ENCODE peak calls at places on chromosomes 5 and 9, in seven cellular contexts. One of them, this sample, is unnamed.

GRCh38 chr5:170818222-170818621 is 34.7 kb downstream of the GABRP start:
- DNase-seq in transverse colon: no peak
- DNase-seq in mammary epithelial cell: no peak
- DNase-seq in SJSA1: no peak
- DNase-seq in IMR-90: peak
- DNase-seq in left lung: no peak
- DNase-seq in foreskin fibroblast: no peak
- DNase-seq in this sample: no peak

GRCh38 chr9:109894444-109894843 is 114.4 kb downstream of the PALM2AKAP2 start:
- DNase-seq in mammary epithelial cell: no peak
- DNase-seq in left lung: no peak
- DNase-seq in SJSA1: no peak
- DNase-seq in foreskin fibroblast: no peak
- DNase-seq in IMR-90: no peak
- DNase-seq in transverse colon: no peak
- DNase-seq in this sample: no peak

GRCh38 chr5:56588636-56589485 is 226.5 kb upstream of the MAP3K1 start:
- DNase-seq in SJSA1: no peak
- DNase-seq in mammary epithelial cell: no peak
- DNase-seq in transverse colon: peak
- DNase-seq in IMR-90: no peak
- DNase-seq in left lung: peak
- DNase-seq in foreskin fibroblast: no peak
- DNase-seq in this sample: no peak

GRCh38 chr5:125154321-125154811 is 407.9 kb upstream of the ZNF608 start:
- DNase-seq in foreskin fibroblast: no peak
- DNase-seq in IMR-90: peak
- DNase-seq in mammary epithelial cell: no peak
- DNase-seq in left lung: no peak
- DNase-seq in transverse colon: no peak
- DNase-seq in SJSA1: peak
- DNase-seq in this sample: no peak

GRCh38 chr5:38079625-38080402 is 178.5 kb upstream of the EGFLAM start:
- DNase-seq in SJSA1: no peak
- DNase-seq in left lung: no peak
- DNase-seq in mammary epithelial cell: no peak
- DNase-seq in IMR-90: no peak
- DNase-seq in foreskin fibroblast: no peak
- DNase-seq in transverse colon: no peak
- DNase-seq in this sample: no peak

GRCh38 chr9:134320195-134320885 is 5.9 kb upstream of the RXRA start:
- DNase-seq in transverse colon: no peak
- DNase-seq in mammary epithelial cell: no peak
- DNase-seq in left lung: peak
- DNase-seq in foreskin fibroblast: no peak
- DNase-seq in IMR-90: no peak
- DNase-seq in SJSA1: no peak
- DNase-seq in this sample: peak

GRCh38 chr9:33498387-33498786 is 24.7 kb upstream of the NOL6 start:
- DNase-seq in left lung: no peak
- DNase-seq in transverse colon: no peak
- DNase-seq in foreskin fibroblast: no peak
- DNase-seq in SJSA1: no peak
- DNase-seq in mammary epithelial cell: no peak
- DNase-seq in IMR-90: peak
- DNase-seq in this sample: no peak

GRCh38 chr5:92565673-92566072 is 1015.3 kb downstream of the NR2F1-AS1 start:
- DNase-seq in transverse colon: no peak
- DNase-seq in left lung: no peak
- DNase-seq in mammary epithelial cell: no peak
- DNase-seq in SJSA1: no peak
- DNase-seq in foreskin fibroblast: no peak
- DNase-seq in IMR-90: no peak
- DNase-seq in this sample: no peak

GRCh38 chr5:103452666-103453065 is 109.9 kb downstream of the NUDT12 start:
- DNase-seq in left lung: no peak
- DNase-seq in transverse colon: no peak
- DNase-seq in mammary epithelial cell: no peak
- DNase-seq in SJSA1: peak
- DNase-seq in foreskin fibroblast: peak
- DNase-seq in IMR-90: peak
- DNase-seq in this sample: no peak

GRCh38 chr5:1781107-1781506 is 18.5 kb downstream of the MRPL36 start:
- DNase-seq in foreskin fibroblast: no peak
- DNase-seq in transverse colon: no peak
- DNase-seq in left lung: no peak
- DNase-seq in IMR-90: no peak
- DNase-seq in SJSA1: no peak
- DNase-seq in mammary epithelial cell: no peak
- DNase-seq in this sample: no peak

GRCh38 chr5:1781726-1782384 is 17.8 kb downstream of the MRPL36 start:
- DNase-seq in IMR-90: no peak
- DNase-seq in left lung: no peak
- DNase-seq in mammary epithelial cell: no peak
- DNase-seq in transverse colon: no peak
- DNase-seq in SJSA1: no peak
- DNase-seq in foreskin fibroblast: no peak
- DNase-seq in this sample: no peak

GRCh38 chr5:1783214-1783551 is 16.5 kb downstream of the MRPL36 start:
- DNase-seq in left lung: no peak
- DNase-seq in IMR-90: no peak
- DNase-seq in SJSA1: no peak
- DNase-seq in mammary epithelial cell: no peak
- DNase-seq in transverse colon: no peak
- DNase-seq in foreskin fibroblast: no peak
- DNase-seq in this sample: no peak

GRCh38 chr5:1784197-1785050 is 15.2 kb downstream of the MRPL36 start:
- DNase-seq in mammary epithelial cell: no peak
- DNase-seq in left lung: no peak
- DNase-seq in foreskin fibroblast: no peak
- DNase-seq in SJSA1: no peak
- DNase-seq in transverse colon: no peak
- DNase-seq in IMR-90: no peak
- DNase-seq in this sample: no peak

DNA sequence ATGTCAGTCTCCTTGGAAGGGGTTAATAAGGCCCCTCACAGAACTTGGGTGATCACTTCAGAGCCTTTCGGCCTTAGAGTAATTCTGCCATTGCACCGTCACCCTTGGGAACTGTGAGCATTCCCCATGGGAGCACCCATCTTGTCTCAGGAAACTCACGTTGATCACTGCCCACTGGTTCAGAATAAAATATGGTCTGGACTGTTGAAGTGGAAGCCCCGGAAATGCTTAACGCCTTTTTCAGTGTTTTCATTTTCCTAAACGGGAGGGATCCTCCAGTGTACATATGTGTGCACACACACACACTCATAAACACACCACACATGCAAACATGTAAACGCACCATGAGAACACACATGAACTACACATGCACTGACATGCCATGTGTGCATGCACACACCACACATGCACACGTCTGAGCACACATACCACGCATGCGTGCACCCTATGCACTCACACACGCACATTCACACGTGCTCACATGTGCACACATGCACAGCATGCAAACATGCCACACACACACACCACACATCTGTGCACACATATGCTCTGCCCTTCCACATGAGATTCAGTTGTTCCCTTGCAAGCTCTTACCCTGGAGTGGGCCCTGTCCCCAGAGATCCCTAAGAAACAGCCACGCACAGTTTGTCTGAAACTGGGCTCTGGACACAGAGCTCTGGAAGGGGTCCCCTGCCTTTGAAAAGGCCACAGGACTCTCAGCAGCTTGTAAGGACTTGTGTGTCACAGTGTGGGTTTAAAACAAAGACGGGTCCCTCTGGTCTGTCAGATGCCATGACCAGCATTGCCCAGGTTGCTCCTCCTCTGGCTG is 17.0 kb downstream of the MRPL36 start:
- DNase-seq in SJSA1: no peak
- DNase-seq in mammary epithelial cell: no peak
- DNase-seq in left lung: no peak
- DNase-seq in transverse colon: no peak
- DNase-seq in foreskin fibroblast: no peak
- DNase-seq in IMR-90: no peak
- DNase-seq in this sample: no peak
- H3K4me3 ChIP-seq in SJSA1: no peak
- H3K4me3 ChIP-seq in mammary epithelial cell: no peak
- H3K4me3 ChIP-seq in left lung: no peak
- H3K4me3 ChIP-seq in transverse colon: no peak
- H3K4me3 ChIP-seq in foreskin fibroblast: no peak
- H3K4me3 ChIP-seq in IMR-90: no peak
- H3K4me3 ChIP-seq in this sample: no peak

GRCh38 chr5:132054697-132055440 is 5.6 kb upstream of the IL3 start:
- DNase-seq in foreskin fibroblast: no peak
- DNase-seq in SJSA1: no peak
- DNase-seq in left lung: no peak
- DNase-seq in mammary epithelial cell: no peak
- DNase-seq in transverse colon: no peak
- DNase-seq in IMR-90: no peak
- DNase-seq in this sample: no peak
- H3K4me3 ChIP-seq in foreskin fibroblast: no peak
- H3K4me3 ChIP-seq in SJSA1: no peak
- H3K4me3 ChIP-seq in left lung: no peak
- H3K4me3 ChIP-seq in mammary epithelial cell: no peak
- H3K4me3 ChIP-seq in transverse colon: no peak
- H3K4me3 ChIP-seq in IMR-90: no peak
- H3K4me3 ChIP-seq in this sample: no peak

DNA sequence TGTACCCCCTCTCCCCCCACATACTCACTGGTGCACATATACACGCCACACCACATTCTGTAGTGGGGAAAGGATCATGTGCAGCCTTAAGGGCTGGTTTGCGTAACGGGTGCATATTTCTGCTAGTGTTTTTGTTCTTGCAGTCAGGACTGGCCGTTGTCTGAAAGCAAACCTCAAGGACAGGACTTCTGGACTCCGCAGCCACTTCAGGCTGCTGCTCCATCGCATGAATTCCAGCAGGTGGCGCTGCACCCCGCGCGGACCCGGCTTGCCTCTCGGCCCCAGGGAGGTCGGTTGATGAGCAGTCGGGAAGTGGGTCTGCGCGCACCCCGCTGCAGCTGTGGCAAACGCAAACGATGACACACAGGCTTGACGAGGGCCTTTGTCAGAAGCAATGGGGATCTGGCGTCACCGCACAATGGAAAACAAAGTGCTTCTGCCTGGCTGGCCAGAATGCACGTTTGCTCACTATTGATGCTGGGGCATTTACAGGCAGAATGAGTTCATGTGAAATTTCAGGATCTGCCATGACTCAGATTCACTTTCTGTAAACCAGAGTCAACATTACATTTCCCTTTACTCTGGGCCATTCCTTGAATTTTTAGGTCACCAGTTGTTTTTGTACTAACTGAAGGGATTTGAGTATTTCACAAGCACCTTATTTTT is 36.3 kb upstream of the GLRX start:
- DNase-seq in foreskin fibroblast: peak
- DNase-seq in left lung: peak
- DNase-seq in transverse colon: peak
- DNase-seq in SJSA1: peak
- DNase-seq in mammary epithelial cell: peak
- DNase-seq in IMR-90: peak
- DNase-seq in this sample: peak
- H3K4me3 ChIP-seq in foreskin fibroblast: peak
- H3K4me3 ChIP-seq in left lung: peak
- H3K4me3 ChIP-seq in transverse colon: no peak
- H3K4me3 ChIP-seq in SJSA1: peak
- H3K4me3 ChIP-seq in mammary epithelial cell: peak
- H3K4me3 ChIP-seq in IMR-90: peak
- H3K4me3 ChIP-seq in this sample: peak

GRCh38 chr5:139967353-139967752 is 75.7 kb downstream of the NRG2 start:
- DNase-seq in mammary epithelial cell: no peak
- DNase-seq in IMR-90: no peak
- DNase-seq in transverse colon: no peak
- DNase-seq in foreskin fibroblast: no peak
- DNase-seq in left lung: no peak
- DNase-seq in SJSA1: no peak
- DNase-seq in this sample: no peak
- H3K4me3 ChIP-seq in mammary epithelial cell: no peak
- H3K4me3 ChIP-seq in IMR-90: no peak
- H3K4me3 ChIP-seq in transverse colon: no peak
- H3K4me3 ChIP-seq in foreskin fibroblast: no peak
- H3K4me3 ChIP-seq in left lung: no peak
- H3K4me3 ChIP-seq in SJSA1: no peak
- H3K4me3 ChIP-seq in this sample: no peak

GRCh38 chr9:112571624-112572341 is 85.2 kb downstream of the KIAA1958 start:
- DNase-seq in mammary epithelial cell: no peak
- DNase-seq in foreskin fibroblast: no peak
- DNase-seq in left lung: no peak
- DNase-seq in IMR-90: no peak
- DNase-seq in transverse colon: no peak
- DNase-seq in SJSA1: no peak
- DNase-seq in this sample: no peak
- H3K4me3 ChIP-seq in mammary epithelial cell: no peak
- H3K4me3 ChIP-seq in foreskin fibroblast: no peak
- H3K4me3 ChIP-seq in left lung: no peak
- H3K4me3 ChIP-seq in IMR-90: no peak
- H3K4me3 ChIP-seq in transverse colon: no peak
- H3K4me3 ChIP-seq in SJSA1: no peak
- H3K4me3 ChIP-seq in this sample: no peak